ENCODE peak calls at places on chromosomes 16 and 17, in six cellular contexts. V, R, S, F, E and I are unnamed samples.
A peak's percentile ranks its signal among the peaks of the same experiment; 100 is the strongest.

GRCh38 chr16:73329363-73330306 is 281.7 kb upstream of the ZFHX3 start:
- DNase-seq in S (peak; percentile 12), V (no peak), R (peak; percentile 39), F (no peak), E (no peak), I (no peak)

GRCh38 chr16:87459027-87459426 is 33.8 kb downstream of the ZCCHC14 start:
- DNase-seq in V (no peak), S (no peak), F (no peak), E (no peak), R (no peak), I (no peak)

GRCh38 chr17:6427284-6427781 is 7.6 kb downstream of the AIPL1 start:
- DNase-seq in V (no peak), S (no peak), E (peak; percentile 52), R (no peak), F (peak; percentile 16), I (peak; percentile 11)

GRCh38 chr16:89326721-89327120 is 109.2 kb downstream of the ZNF778 start:
- DNase-seq in E (no peak), R (no peak), V (no peak), S (no peak), F (no peak), I (no peak)

GRCh38 chr16:86222541-86222940 is 287.8 kb upstream of the FOXF1 start:
- DNase-seq in E (peak; percentile 76), R (no peak), F (peak; percentile 84), V (no peak), S (no peak), I (no peak)

GRCh38 chr16:56807011-56807675 is 57.9 kb upstream of the SLC12A3 start:
- DNase-seq in E (peak; percentile 85), S (no peak), R (no peak), V (no peak), F (peak; percentile 84), I (peak; percentile 91)

GRCh38 chr16:85652431-85653221 is 36.1 kb downstream of the GINS2 start:
- DNase-seq in F (peak; percentile 38), R (no peak), S (no peak), E (peak; percentile 66), V (no peak), I (peak; percentile 70)

GRCh38 chr17:72946126-72946525 is 146.4 kb downstream of the SLC39A11 start:
- DNase-seq in V (no peak), E (no peak), R (no peak), F (no peak), S (no peak), I (no peak)

GRCh38 chr16:10576390-10577304 is 3.8 kb downstream of the EMP2 start:
- DNase-seq in V (no peak), S (no peak), R (no peak), E (peak; percentile 24), F (peak; percentile 30), I (no peak)

GRCh38 chr16:12017583-12017982 is 41.0 kb downstream of the SNX29 start:
- DNase-seq in V (no peak), S (no peak), E (no peak), R (no peak), F (peak; percentile 80), I (no peak)

GRCh38 chr17:78127888-78128615 is 503 bp downstream of the TMC6 start:
- DNase-seq in F (no peak), S (no peak), R (no peak), V (no peak), E (peak; percentile 43), I (no peak)

GRCh38 chr17:17057057-17057551 is 14.8 kb downstream of the MPRIP start:
- DNase-seq in V (no peak), E (no peak), S (no peak), F (no peak), R (peak; percentile 23), I (no peak)

GRCh38 chr17:76501018-76501826 is at the start of gene RHBDF2:
- DNase-seq in V (peak; percentile 65), R (peak; percentile 97), F (peak; percentile 53), S (peak; percentile 78), E (peak; percentile 70), I (peak; percentile 71)

GRCh38 chr16:54503011-54503410 is 216.4 kb upstream of the IRX3 start:
- DNase-seq in R (no peak), S (no peak), F (no peak), E (no peak), V (no peak), I (no peak)

GRCh38 chr17:58564971-58565370 is 50.5 kb upstream of the MTMR4 start:
- DNase-seq in S (no peak), R (no peak), E (no peak), F (no peak), V (no peak), I (no peak)

GRCh38 chr17:69567130-69567529 is 152.6 kb downstream of the MAP2K6 start:
- DNase-seq in V (no peak), F (peak; percentile 31), E (peak; percentile 20), R (no peak), S (no peak), I (no peak)

GRCh38 chr16:71337631-71338030 is 20.9 kb upstream of the CALB2 start:
- DNase-seq in F (no peak), R (no peak), S (no peak), V (no peak), E (no peak), I (no peak)

GRCh38 chr17:4142107-4142900 is 526 bp downstream of the ZZEF1 start:
- DNase-seq in S (no peak), E (peak; percentile 56), V (no peak), R (no peak), F (peak; percentile 17), I (peak; percentile 13)

GRCh38 chr17:54968954-54969400 is 412 bp downstream of the STXBP4 start:
- DNase-seq in R (no peak), S (no peak), E (peak; percentile 76), V (no peak), F (peak; percentile 50), I (no peak)

GRCh38 chr16:23408242-23409201 is 44.5 kb downstream of the COG7 start:
- DNase-seq in S (peak; percentile 32), R (no peak), F (peak; percentile 78), V (no peak), E (peak; percentile 73), I (peak; percentile 19)

GRCh38 chr16:56632160-56632847 is at the start of gene MT1M:
- DNase-seq in V (no peak), R (no peak), S (no peak), F (no peak), E (peak; percentile 30), I (no peak)

GRCh38 chr16:54282923-54283734 is 3.5 kb downstream of the IRX3 start:
- DNase-seq in S (peak; percentile 21), V (no peak), R (peak; percentile 34), E (no peak), F (no peak), I (no peak)

GRCh38 chr16:50153648-50154368 is 702 bp downstream of the TENT4B start:
- DNase-seq in E (peak; percentile 38), S (no peak), F (no peak), V (no peak), R (no peak), I (peak; percentile 48)

GRCh38 chr16:16042076-16042475 is 92.7 kb downstream of the ABCC1 start:
- DNase-seq in V (no peak), F (peak; percentile 88), R (no peak), S (no peak), E (peak; percentile 18), I (no peak)

GRCh38 chr16:84599528-84600202 is 18.2 kb downstream of the COTL1 start:
- DNase-seq in F (peak; percentile 85), R (peak; percentile 89), E (peak; percentile 92), V (peak; percentile 50), S (peak; percentile 77), I (no peak)
- H2BK5ac ChIP-seq in F (peak overlapping the region; percentile 72), R (no peak overlapping the region), E (no peak overlapping the region), V (peak overlapping the region; percentile 60), S (no peak overlapping the region), I (no peak overlapping the region)

GRCh38 chr17:39980402-39981206 is at the start of gene PSMD3:
- DNase-seq in F (peak; percentile 100), S (peak; percentile 100), R (peak; percentile 99), E (peak; percentile 100), V (peak; percentile 98), I (peak; percentile 100)
- H2BK5ac ChIP-seq in F (peak within 1 kb of the TSS; percentile 72), S (peak within 1 kb of the TSS; percentile 89), R (no peak within 1 kb of the TSS), E (peak within 1 kb of the TSS; percentile 37), V (peak within 1 kb of the TSS; percentile 85), I (peak within 1 kb of the TSS; percentile 88)

GRCh38 chr17:44110823-44111633 is 12.4 kb downstream of the HDAC5 start:
- DNase-seq in E (peak; percentile 93), V (peak; percentile 69), R (peak; percentile 96), S (no peak), F (peak; percentile 86), I (peak; percentile 87)
- H2BK5ac ChIP-seq in E (no peak overlapping the region), V (peak overlapping the region; percentile 78), R (no peak overlapping the region), S (no peak overlapping the region), F (peak overlapping the region; percentile 88), I (no peak overlapping the region)

GRCh38 chr17:43645450-43645764 is 16.3 kb downstream of the MEOX1 start:
- DNase-seq in S (no peak), E (no peak), R (no peak), V (no peak), F (no peak), I (no peak)

GRCh38 chr17:43637563-43638323 is 24.0 kb downstream of the MEOX1 start:
- DNase-seq in R (no peak), V (no peak), S (no peak), E (no peak), F (peak; percentile 18), I (no peak)

GRCh38 chr17:43644081-43644480 is 17.6 kb downstream of the MEOX1 start:
- DNase-seq in V (no peak), S (no peak), F (no peak), E (no peak), R (no peak), I (no peak)

GRCh38 chr17:43645765-43646481 is 15.8 kb downstream of the MEOX1 start:
- DNase-seq in F (no peak), R (no peak), S (no peak), E (peak; percentile 51), V (no peak), I (peak; percentile 28)

DNA sequence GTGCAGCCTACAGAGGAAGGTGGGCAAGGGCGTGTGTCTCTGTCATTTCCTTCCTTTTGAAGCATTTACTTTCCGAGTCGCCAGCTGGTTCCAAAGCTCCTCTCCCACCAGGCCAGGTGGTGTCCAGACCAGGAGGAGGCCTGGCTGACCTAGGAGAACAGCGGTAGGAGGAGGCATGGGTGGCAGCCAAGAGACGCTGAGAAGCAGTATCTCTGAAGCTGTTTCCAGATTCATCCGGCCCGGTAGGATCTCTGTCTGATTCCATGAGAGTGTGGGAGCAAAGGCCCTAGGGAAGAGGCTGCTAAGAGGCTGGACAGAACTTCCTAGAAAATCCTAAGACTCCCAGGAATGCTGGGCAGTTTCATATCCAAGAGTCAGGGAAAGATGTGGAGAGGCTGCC is 20.3 kb downstream of the MEOX1 start:
- DNase-seq in E (no peak), S (no peak), R (no peak), V (no peak), F (no peak), I (no peak)
- H2BK5ac ChIP-seq in E (no peak overlapping the region), S (no peak overlapping the region), R (no peak overlapping the region), V (no peak overlapping the region), F (no peak overlapping the region), I (peak overlapping the region; percentile 22)

GRCh38 chr17:29061036-29061435 is 18.1 kb downstream of the PIPOX start:
- DNase-seq in R (no peak), S (no peak), V (no peak), F (no peak), E (no peak), I (no peak)
- H2BK5ac ChIP-seq in R (no peak overlapping the region), S (no peak overlapping the region), V (peak overlapping the region; percentile 77), F (no peak overlapping the region), E (no peak overlapping the region), I (no peak overlapping the region)

GRCh38 chr17:20155258-20156195 is 146.4 kb downstream of the SPECC1 start:
- DNase-seq in S (peak; percentile 97), F (peak; percentile 96), R (peak; percentile 100), E (peak; percentile 96), V (peak; percentile 97), I (peak; percentile 97)
- H2BK5ac ChIP-seq in S (peak overlapping the region; percentile 91), F (peak overlapping the region; percentile 57), R (no peak overlapping the region), E (peak overlapping the region; percentile 90), V (peak overlapping the region; percentile 92), I (peak overlapping the region; percentile 82)